ENCODE peak calls at places on chromosomes 4 and X, in seven cellular contexts. X is endothelial cell; Y is CD8-positive, alpha-beta T cell; F is midbrain; U is non-pigmented ciliary epithelial cell; V is stimulated activated CD8-positive, alpha-beta memory T cell treated with anti-CD3 and anti-CD28 coated beads, Interleukin-15, amount 100 ng/mL, for 1 hour; N is HL-60. Q is an unnamed sample.

GRCh38 chr4:184120549-184121127 is 97.0 kb downstream of the ENPP6 start:
- DNase-seq in Y (no peak), U (no peak), F (no peak), X (no peak), N (no peak), V (no peak), Q (no peak)

GRCh38 chrX:56564182-56564885 is 907 bp downstream of the UBQLN2 start:
- DNase-seq in X (no peak), U (no peak), F (peak), N (no peak), Y (peak), V (no peak), Q (no peak)

GRCh38 chrX:76109654-76110053 is 63.2 kb upstream of the PBDC1 start:
- DNase-seq in N (no peak), Y (no peak), V (no peak), X (no peak), U (no peak), F (no peak), Q (no peak)

GRCh38 chr4:76809594-76810305 is 88.2 kb downstream of the SOWAHB start:
- DNase-seq in U (no peak), N (no peak), F (no peak), V (no peak), Y (no peak), X (no peak), Q (no peak)

GRCh38 chr4:107243141-107243779 is 207.1 kb upstream of the DKK2 start:
- DNase-seq in U (no peak), Y (no peak), X (no peak), N (no peak), F (no peak), V (no peak), Q (no peak)

GRCh38 chr4:1474126-1475090 is 68.2 kb upstream of the NKX1-1 start:
- DNase-seq in V (no peak), N (no peak), X (no peak), F (no peak), Y (no peak), U (no peak), Q (no peak)

GRCh38 chr4:177680308-177680707 is 238.1 kb upstream of the AGA start:
- DNase-seq in V (no peak), U (no peak), F (no peak), N (no peak), Y (no peak), X (no peak), Q (no peak)

GRCh38 chrX:84174348-84174747 is 13.7 kb downstream of the RPS6KA6 start:
- DNase-seq in N (no peak), V (no peak), F (no peak), U (no peak), Y (no peak), X (no peak), Q (no peak)

GRCh38 chrX:1582686-1583437 is 8.5 kb upstream of the AKAP17A start:
- DNase-seq in F (no peak), Y (no peak), N (peak), U (no peak), V (no peak), X (no peak), Q (no peak)

GRCh38 chr4:76550966-76551780 is 116.1 kb downstream of the SHROOM3 start:
- DNase-seq in U (no peak), N (no peak), X (no peak), Y (no peak), V (no peak), F (no peak), Q (no peak)

GRCh38 chr4:168524006-168524405 is 27.2 kb downstream of the PALLD start:
- DNase-seq in U (no peak), V (no peak), Y (no peak), X (no peak), N (no peak), F (no peak), Q (no peak)

GRCh38 chr4:152065545-152065944 is 304.7 kb upstream of the GATB start:
- DNase-seq in X (no peak), N (no peak), Y (no peak), V (no peak), F (no peak), U (no peak), Q (no peak)

GRCh38 chr4:173332021-173332487 is 2.1 kb downstream of the HMGB2 start:
- DNase-seq in F (no peak), N (peak), Y (no peak), V (no peak), U (no peak), X (no peak), Q (no peak)

GRCh38 chr4:69713593-69713992 is 46.8 kb downstream of the SULT1B1 start:
- DNase-seq in N (peak), U (no peak), Y (no peak), V (no peak), X (no peak), F (no peak), Q (no peak)

GRCh38 chr4:3320361-3321023 is 27.7 kb downstream of the RGS12 start:
- DNase-seq in V (no peak), Y (no peak), X (no peak), F (no peak), N (no peak), U (no peak), Q (no peak)

Q was measured in GM12892.